ENCODE peak calls at places on chromosomes 13 and 19, in seven cellular contexts. One of them, this sample, is unnamed.
A peak's percentile ranks its signal among the peaks of the same experiment; 100 is the strongest.

GRCh38 chr13:112522578-112522977 is 65.4 kb downstream of the TUBGCP3 start:
- DNase-seq in colonic mucosa: no peak
- DNase-seq in heart left ventricle: no peak
- DNase-seq in mucosa of descending colon: no peak
- DNase-seq in pancreas: no peak
- DNase-seq in breast epithelium: no peak
- DNase-seq in esophagus squamous epithelium: no peak
- DNase-seq in this sample: no peak

GRCh38 chr13:113990321-113990837 is 16.5 kb upstream of the C13orf46 start:
- DNase-seq in esophagus squamous epithelium: no peak
- DNase-seq in pancreas: no peak
- DNase-seq in breast epithelium: no peak
- DNase-seq in heart left ventricle: no peak
- DNase-seq in colonic mucosa: no peak
- DNase-seq in mucosa of descending colon: peak; percentile 17
- DNase-seq in this sample: no peak

GRCh38 chr13:95601906-95602305 is 42.6 kb downstream of the DZIP1 start:
- DNase-seq in esophagus squamous epithelium: no peak
- DNase-seq in mucosa of descending colon: no peak
- DNase-seq in breast epithelium: no peak
- DNase-seq in colonic mucosa: no peak
- DNase-seq in heart left ventricle: no peak
- DNase-seq in pancreas: no peak
- DNase-seq in this sample: no peak

GRCh38 chr13:108342369-108343289 is 73.1 kb downstream of the TNFSF13B start:
- DNase-seq in pancreas: no peak
- DNase-seq in breast epithelium: no peak
- DNase-seq in heart left ventricle: no peak
- DNase-seq in esophagus squamous epithelium: no peak
- DNase-seq in colonic mucosa: no peak
- DNase-seq in mucosa of descending colon: no peak
- DNase-seq in this sample: no peak

GRCh38 chr13:106349080-106349841 is 186.2 kb downstream of the EFNB2 start:
- DNase-seq in breast epithelium: no peak
- DNase-seq in mucosa of descending colon: peak; percentile 77
- DNase-seq in esophagus squamous epithelium: no peak
- DNase-seq in pancreas: peak; percentile 57
- DNase-seq in colonic mucosa: peak; percentile 73
- DNase-seq in heart left ventricle: peak; percentile 28
- DNase-seq in this sample: peak; percentile 14

GRCh38 chr13:28339419-28339818 is 155.5 kb downstream of the FLT1 start:
- DNase-seq in mucosa of descending colon: no peak
- DNase-seq in breast epithelium: no peak
- DNase-seq in colonic mucosa: no peak
- DNase-seq in esophagus squamous epithelium: no peak
- DNase-seq in heart left ventricle: no peak
- DNase-seq in pancreas: no peak
- DNase-seq in this sample: no peak

GRCh38 chr13:71515639-71516038 is 351.4 kb downstream of the DACH1 start:
- DNase-seq in mucosa of descending colon: no peak
- DNase-seq in esophagus squamous epithelium: no peak
- DNase-seq in heart left ventricle: no peak
- DNase-seq in breast epithelium: no peak
- DNase-seq in pancreas: no peak
- DNase-seq in colonic mucosa: no peak
- DNase-seq in this sample: no peak

GRCh38 chr13:93635687-93636086 is 409.1 kb downstream of the GPC6 start:
- DNase-seq in esophagus squamous epithelium: no peak
- DNase-seq in pancreas: no peak
- DNase-seq in mucosa of descending colon: no peak
- DNase-seq in heart left ventricle: no peak
- DNase-seq in breast epithelium: no peak
- DNase-seq in colonic mucosa: no peak
- DNase-seq in this sample: no peak

GRCh38 chr13:59710416-59710815 is 453.3 kb downstream of the DIAPH3 start:
- DNase-seq in heart left ventricle: no peak
- DNase-seq in esophagus squamous epithelium: no peak
- DNase-seq in pancreas: no peak
- DNase-seq in mucosa of descending colon: no peak
- DNase-seq in colonic mucosa: no peak
- DNase-seq in breast epithelium: no peak
- DNase-seq in this sample: no peak

GRCh38 chr19:35710784-35711723 is 6.7 kb downstream of the ZBTB32 start:
- DNase-seq in esophagus squamous epithelium: no peak
- DNase-seq in heart left ventricle: no peak
- DNase-seq in pancreas: no peak
- DNase-seq in breast epithelium: no peak
- DNase-seq in mucosa of descending colon: no peak
- DNase-seq in colonic mucosa: no peak
- DNase-seq in this sample: no peak

GRCh38 chr13:22154041-22154440 is 483.2 kb downstream of the FGF9 start:
- DNase-seq in breast epithelium: no peak
- DNase-seq in heart left ventricle: no peak
- DNase-seq in esophagus squamous epithelium: no peak
- DNase-seq in colonic mucosa: no peak
- DNase-seq in mucosa of descending colon: no peak
- DNase-seq in pancreas: no peak
- DNase-seq in this sample: no peak

GRCh38 chr13:63699948-63700347 is 2284.3 kb upstream of the PCDH20 start:
- DNase-seq in breast epithelium: no peak
- DNase-seq in mucosa of descending colon: no peak
- DNase-seq in pancreas: no peak
- DNase-seq in heart left ventricle: no peak
- DNase-seq in esophagus squamous epithelium: no peak
- DNase-seq in colonic mucosa: no peak
- DNase-seq in this sample: no peak

GRCh38 chr13:44879452-44880058 is 109.7 kb downstream of the NUFIP1 start:
- DNase-seq in heart left ventricle: no peak
- DNase-seq in colonic mucosa: peak; percentile 43
- DNase-seq in mucosa of descending colon: no peak
- DNase-seq in pancreas: no peak
- DNase-seq in breast epithelium: no peak
- DNase-seq in esophagus squamous epithelium: no peak
- DNase-seq in this sample: no peak
- TF ChIP-seq CTCF in heart left ventricle: peak; percentile 33
- TF ChIP-seq CTCF in colonic mucosa: no peak
- TF ChIP-seq CTCF in mucosa of descending colon: no peak
- TF ChIP-seq CTCF in pancreas: peak; percentile 38
- TF ChIP-seq CTCF in breast epithelium: no peak
- TF ChIP-seq CTCF in esophagus squamous epithelium: peak; percentile 28
- TF ChIP-seq CTCF in this sample: peak; percentile 58

GRCh38 chr19:12782174-12782423 is 6.7 kb upstream of the HOOK2 start:
- DNase-seq in mucosa of descending colon: no peak
- DNase-seq in breast epithelium: no peak
- DNase-seq in esophagus squamous epithelium: peak; percentile 67
- DNase-seq in pancreas: no peak
- DNase-seq in colonic mucosa: no peak
- DNase-seq in heart left ventricle: no peak
- DNase-seq in this sample: no peak

GRCh38 chr19:12782424-12783225 is 7.3 kb upstream of the HOOK2 start:
- DNase-seq in breast epithelium: peak; percentile 80
- DNase-seq in pancreas: peak; percentile 85
- DNase-seq in heart left ventricle: peak; percentile 95
- DNase-seq in mucosa of descending colon: peak; percentile 90
- DNase-seq in esophagus squamous epithelium: peak; percentile 67
- DNase-seq in colonic mucosa: peak; percentile 84
- DNase-seq in this sample: peak; percentile 92

GRCh38 chr19:12784394-12784870 is 6.9 kb upstream of the JUNB start:
- DNase-seq in pancreas: no peak
- DNase-seq in breast epithelium: no peak
- DNase-seq in colonic mucosa: no peak
- DNase-seq in heart left ventricle: no peak
- DNase-seq in esophagus squamous epithelium: no peak
- DNase-seq in mucosa of descending colon: no peak
- DNase-seq in this sample: no peak

GRCh38 chr19:12783849-12784393 is 7.4 kb upstream of the JUNB start:
- DNase-seq in esophagus squamous epithelium: no peak
- DNase-seq in pancreas: peak; percentile 66
- DNase-seq in mucosa of descending colon: peak; percentile 76
- DNase-seq in heart left ventricle: peak; percentile 82
- DNase-seq in colonic mucosa: peak; percentile 71
- DNase-seq in breast epithelium: no peak
- DNase-seq in this sample: peak; percentile 70

GRCh38 chr19:12783226-12783848 is 7.9 kb upstream of the JUNB start:
- DNase-seq in colonic mucosa: no peak
- DNase-seq in mucosa of descending colon: no peak
- DNase-seq in esophagus squamous epithelium: no peak
- DNase-seq in heart left ventricle: no peak
- DNase-seq in breast epithelium: no peak
- DNase-seq in pancreas: no peak
- DNase-seq in this sample: no peak
- H3K4me1 ChIP-seq in colonic mucosa: peaks cover 32% of the 10 kb centered on the region
- H3K4me1 ChIP-seq in mucosa of descending colon: peaks cover 65% of the 10 kb centered on the region
- H3K4me1 ChIP-seq in esophagus squamous epithelium: peaks cover 89% of the 10 kb centered on the region
- H3K4me1 ChIP-seq in heart left ventricle: peaks cover 33% of the 10 kb centered on the region
- H3K4me1 ChIP-seq in breast epithelium: peaks cover 18% of the 10 kb centered on the region
- H3K4me1 ChIP-seq in pancreas: peaks cover 57% of the 10 kb centered on the region
- H3K4me1 ChIP-seq in this sample: peaks cover 84% of the 10 kb centered on the region

DNA sequence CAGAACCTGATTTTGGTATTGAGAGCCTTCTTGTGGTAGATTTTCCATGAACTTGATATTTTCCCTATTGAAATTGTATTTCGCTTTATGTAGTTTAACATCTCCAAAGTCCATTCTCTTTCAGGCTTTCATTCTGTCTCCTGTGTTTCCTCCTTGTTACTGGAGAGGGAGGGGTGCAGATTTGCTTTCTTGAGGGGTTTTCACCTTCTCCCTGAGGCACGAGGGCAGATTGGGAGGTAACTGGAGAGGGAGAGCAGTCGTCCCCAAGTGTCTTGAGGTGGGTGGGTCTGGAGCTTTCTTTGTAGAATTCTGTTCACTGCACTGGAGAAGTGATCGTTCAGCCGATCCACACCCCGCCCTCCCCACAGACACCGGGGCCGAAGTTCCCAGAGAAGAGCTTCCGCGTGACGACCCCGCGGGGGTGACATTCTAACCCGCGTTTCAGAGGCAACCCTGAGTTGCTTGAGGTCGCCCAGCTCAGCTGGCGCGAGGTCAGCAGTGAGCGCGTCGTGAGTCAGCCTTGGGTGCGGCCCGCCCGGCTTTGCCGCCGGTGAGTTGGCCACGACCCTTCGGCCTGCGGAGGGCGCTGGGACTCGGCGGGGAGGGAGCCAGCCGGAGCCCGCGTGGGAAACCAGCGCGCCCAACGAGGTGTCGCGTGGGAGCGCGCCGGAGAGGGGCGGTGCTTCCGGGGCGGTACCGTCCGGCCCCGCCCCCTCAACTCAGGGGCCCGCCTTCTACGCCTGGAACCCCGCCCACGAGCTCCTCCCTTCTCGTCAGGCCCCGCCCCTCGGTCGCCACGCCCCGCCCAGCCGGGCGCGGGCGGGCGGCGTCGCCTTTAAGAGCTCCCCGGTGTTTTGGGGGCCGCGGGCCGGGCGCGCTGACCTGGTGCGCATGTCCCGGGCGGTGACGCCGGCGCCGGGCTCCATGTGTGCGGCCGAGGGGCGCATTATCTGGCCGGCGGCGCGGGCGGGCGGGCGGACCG is at the start of gene GATAD2A:
- DNase-seq in breast epithelium: peak; percentile 93
- DNase-seq in heart left ventricle: peak; percentile 95
- DNase-seq in mucosa of descending colon: peak; percentile 97
- DNase-seq in esophagus squamous epithelium: peak; percentile 88
- DNase-seq in pancreas: peak; percentile 99
- DNase-seq in colonic mucosa: peak; percentile 96
- DNase-seq in this sample: peak; percentile 93
- TF ChIP-seq CTCF in breast epithelium: no peak
- TF ChIP-seq CTCF in heart left ventricle: peak; percentile 46
- TF ChIP-seq CTCF in mucosa of descending colon: peak; percentile 37
- TF ChIP-seq CTCF in esophagus squamous epithelium: no peak
- TF ChIP-seq CTCF in pancreas: no peak
- TF ChIP-seq CTCF in colonic mucosa: no peak
- TF ChIP-seq CTCF in this sample: peak; percentile 56

DNA sequence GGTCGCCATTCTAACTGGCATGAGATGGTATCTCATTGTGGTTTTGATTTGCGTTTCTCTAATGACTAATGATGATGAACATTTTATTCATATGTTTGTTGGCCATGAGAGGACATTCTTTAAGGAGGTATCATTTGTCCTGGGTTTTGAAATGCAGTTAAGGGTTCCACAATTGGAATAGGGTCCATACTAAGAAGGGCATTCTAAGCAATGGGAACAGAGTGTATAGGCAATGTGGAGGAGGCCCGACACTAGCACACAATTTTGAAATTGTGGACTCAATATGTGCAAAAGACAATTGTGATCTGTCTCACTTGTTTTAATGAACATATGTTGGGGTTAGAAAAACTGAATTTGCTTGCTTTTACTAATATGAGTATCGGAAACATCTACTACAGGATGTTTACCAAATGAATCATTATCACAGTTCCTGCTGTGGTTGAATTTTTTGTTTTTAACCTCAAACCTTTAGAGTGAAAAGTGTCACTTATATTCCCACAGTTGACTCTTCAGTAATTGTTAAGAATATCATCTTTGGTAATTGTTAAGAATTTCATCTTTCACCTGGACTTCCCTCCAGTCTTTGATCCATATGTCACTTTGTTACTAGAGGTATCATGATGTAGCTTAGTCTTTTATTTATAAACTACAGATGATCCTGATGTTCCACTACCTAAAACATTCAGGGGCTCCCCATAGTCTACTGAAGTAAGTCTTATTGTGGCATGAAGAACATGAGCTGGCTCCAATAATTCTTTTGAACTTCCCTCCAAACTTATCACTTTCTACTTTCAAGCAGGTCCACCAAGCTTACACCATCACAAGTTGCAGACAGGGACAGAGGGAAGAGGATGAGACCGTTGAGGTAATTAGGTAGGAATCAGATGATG is 109.7 kb upstream of the KLF12 start:
- DNase-seq in heart left ventricle: no peak
- DNase-seq in breast epithelium: no peak
- DNase-seq in esophagus squamous epithelium: no peak
- DNase-seq in mucosa of descending colon: no peak
- DNase-seq in colonic mucosa: no peak
- DNase-seq in pancreas: no peak
- DNase-seq in this sample: no peak
- H3K4me1 ChIP-seq in heart left ventricle: no peaks in the 10 kb centered on the region
- H3K4me1 ChIP-seq in breast epithelium: no peaks in the 10 kb centered on the region
- H3K4me1 ChIP-seq in esophagus squamous epithelium: no peaks in the 10 kb centered on the region
- H3K4me1 ChIP-seq in mucosa of descending colon: no peaks in the 10 kb centered on the region
- H3K4me1 ChIP-seq in colonic mucosa: no peaks in the 10 kb centered on the region
- H3K4me1 ChIP-seq in pancreas: no peaks in the 10 kb centered on the region
- H3K4me1 ChIP-seq in this sample: peaks cover 9% of the 10 kb centered on the region

GRCh38 chr13:100389617-100390016 is 199.0 kb downstream of the GGACT start:
- DNase-seq in breast epithelium: no peak
- DNase-seq in esophagus squamous epithelium: no peak
- DNase-seq in pancreas: no peak
- DNase-seq in colonic mucosa: no peak
- DNase-seq in heart left ventricle: no peak
- DNase-seq in mucosa of descending colon: no peak
- DNase-seq in this sample: no peak

GRCh38 chr13:100395698-100396373 is 192.8 kb downstream of the GGACT start:
- DNase-seq in pancreas: no peak
- DNase-seq in heart left ventricle: no peak
- DNase-seq in breast epithelium: no peak
- DNase-seq in mucosa of descending colon: no peak
- DNase-seq in colonic mucosa: no peak
- DNase-seq in esophagus squamous epithelium: no peak
- DNase-seq in this sample: no peak

GRCh38 chr13:100394005-100394695 is 194.4 kb downstream of the GGACT start:
- DNase-seq in mucosa of descending colon: no peak
- DNase-seq in pancreas: no peak
- DNase-seq in colonic mucosa: no peak
- DNase-seq in esophagus squamous epithelium: no peak
- DNase-seq in heart left ventricle: no peak
- DNase-seq in breast epithelium: no peak
- DNase-seq in this sample: no peak

GRCh38 chr13:100396771-100397170 is 191.8 kb downstream of the GGACT start:
- DNase-seq in colonic mucosa: no peak
- DNase-seq in mucosa of descending colon: no peak
- DNase-seq in heart left ventricle: no peak
- DNase-seq in esophagus squamous epithelium: no peak
- DNase-seq in breast epithelium: no peak
- DNase-seq in pancreas: no peak
- DNase-seq in this sample: no peak

GRCh38 chr13:100392709-100393630 is 195.6 kb downstream of the GGACT start:
- DNase-seq in mucosa of descending colon: no peak
- DNase-seq in breast epithelium: no peak
- DNase-seq in colonic mucosa: peak; percentile 84
- DNase-seq in esophagus squamous epithelium: peak; percentile 5
- DNase-seq in heart left ventricle: peak; percentile 68
- DNase-seq in pancreas: no peak
- DNase-seq in this sample: peak; percentile 56
- TF ChIP-seq CTCF in mucosa of descending colon: no peak
- TF ChIP-seq CTCF in breast epithelium: no peak
- TF ChIP-seq CTCF in colonic mucosa: no peak
- TF ChIP-seq CTCF in esophagus squamous epithelium: no peak
- TF ChIP-seq CTCF in heart left ventricle: no peak
- TF ChIP-seq CTCF in pancreas: no peak
- TF ChIP-seq CTCF in this sample: no peak

This sample was measured in left ventricle myocardium inferior.